ENCODE peak calls at places on chromosomes 11 and 22, in seven cellular contexts. O is HEK293T; V is NCI-H2029; W is adipocyte; Y is activated naive CD8-positive, alpha-beta T cell treated with anti-CD3 and anti-CD28 coated beads, Interleukin-2, amount 50 U/mL, for 24 hours; E is breast epithelium; L is NCI-H1436. F is an unnamed sample.

GRCh38 chr22:39556970-39557811 is 13.4 kb upstream of the CACNA1I start:
- DNase-seq in O (peak; percentile 66), V (no peak), W (peak; percentile 33), Y (peak; percentile 45), E (no peak), L (no peak), F (no peak)

GRCh38 chr11:134725939-134726639 is 314.0 kb upstream of the B3GAT1 start:
- DNase-seq in O (peak; percentile 54), V (no peak), W (no peak), Y (no peak), E (no peak), L (no peak), F (no peak)

GRCh38 chr11:119624102-119624615 is 104.8 kb downstream of the NECTIN1 start:
- DNase-seq in O (peak; percentile 77), V (no peak), W (no peak), Y (peak; percentile 2), E (no peak), L (no peak), F (no peak)

GRCh38 chr11:94938399-94939055 is 34.8 kb downstream of the CWC15 start:
- DNase-seq in O (peak; percentile 19), V (peak; percentile 20), W (peak; percentile 90), Y (no peak), E (peak; percentile 32), L (no peak), F (peak; percentile 97)

GRCh38 chr11:47688986-47689385 is 26.2 kb downstream of the AGBL2 start:
- DNase-seq in O (no peak), V (no peak), W (no peak), Y (no peak), E (no peak), L (no peak), F (no peak)

GRCh38 chr11:62593434-62594044 is 2.2 kb upstream of the TUT1 start:
- DNase-seq in O (peak; percentile 63), V (peak; percentile 52), W (peak; percentile 76), Y (peak; percentile 81), E (peak; percentile 73), L (peak; percentile 63), F (peak; percentile 74)

GRCh38 chr22:40560551-40560950 is 76.0 kb downstream of the MRTFA start:
- DNase-seq in O (peak; percentile 18), V (no peak), W (peak; percentile 34), Y (no peak), E (no peak), L (no peak), F (no peak)

GRCh38 chr11:85423331-85423730 is 203.8 kb downstream of the DLG2 start:
- DNase-seq in O (no peak), V (no peak), W (no peak), Y (no peak), E (no peak), L (no peak), F (no peak)

GRCh38 chr11:67040147-67040546 is 16.5 kb upstream of the RHOD start:
- DNase-seq in O (no peak), V (no peak), W (no peak), Y (no peak), E (no peak), L (no peak), F (no peak)

GRCh38 chr11:108636222-108636621 is 28.6 kb upstream of the DDX10 start:
- DNase-seq in O (no peak), V (no peak), W (no peak), Y (no peak), E (no peak), L (no peak), F (no peak)

GRCh38 chr11:119942583-119943338 is 195.2 kb downstream of the TRIM29 start:
- DNase-seq in O (no peak), V (no peak), W (no peak), Y (no peak), E (no peak), L (no peak), F (peak; percentile 3)

GRCh38 chr11:9529333-9529648 is 44.2 kb upstream of the WEE1 start:
- DNase-seq in O (peak; percentile 68), V (no peak), W (no peak), Y (no peak), E (no peak), L (no peak), F (no peak)

GRCh38 chr22:25514436-25514835 is 50.0 kb upstream of the GRK3 start:
- DNase-seq in O (no peak), V (no peak), W (no peak), Y (no peak), E (no peak), L (no peak), F (no peak)

GRCh38 chr22:19638282-19639015 is 75.9 kb upstream of the SEPTIN5 start:
- DNase-seq in O (no peak), V (no peak), W (no peak), Y (no peak), E (no peak), L (no peak), F (no peak)

GRCh38 chr22:48605125-48605524 is 1222.5 kb downstream of the BRD1 start:
- DNase-seq in O (no peak), V (no peak), W (no peak), Y (no peak), E (no peak), L (no peak), F (no peak)

GRCh38 chr11:10348650-10349280 is 43.9 kb downstream of the ADM start:
- DNase-seq in O (no peak), V (no peak), W (peak; percentile 53), Y (no peak), E (no peak), L (no peak), F (peak; percentile 71)

GRCh38 chr11:118979434-118979833 is 7.9 kb downstream of the FOXR1 start:
- DNase-seq in O (peak; percentile 55), V (no peak), W (no peak), Y (no peak), E (no peak), L (peak; percentile 9), F (no peak)

GRCh38 chr22:43179151-43179910 is 7.6 kb downstream of the TTLL12 start:
- DNase-seq in O (no peak), V (no peak), W (no peak), Y (no peak), E (no peak), L (no peak), F (no peak)

GRCh38 chr22:17430298-17430900 is 61.1 kb downstream of the CECR2 start:
- DNase-seq in O (no peak), V (no peak), W (no peak), Y (no peak), E (no peak), L (no peak), F (no peak)

GRCh38 chr11:46520971-46521745 is 72.7 kb downstream of the AMBRA1 start:
- DNase-seq in O (no peak), V (no peak), W (peak; percentile 57), Y (no peak), E (no peak), L (no peak), F (peak; percentile 40)

GRCh38 chr11:76613901-76614300 is 56.6 kb downstream of the LRRC32 start:
- DNase-seq in O (no peak), V (no peak), W (no peak), Y (no peak), E (no peak), L (no peak), F (no peak)

GRCh38 chr11:47152953-47153950 is 23.4 kb downstream of the ARFGAP2 start:
- DNase-seq in O (peak; percentile 82), V (peak; percentile 74), W (peak; percentile 89), Y (peak; percentile 68), E (peak; percentile 67), L (peak; percentile 66), F (peak; percentile 85)

GRCh38 chr11:72786305-72787261 is 7.3 kb downstream of the STARD10 start:
- DNase-seq in O (no peak), V (peak; percentile 94), W (no peak), Y (no peak), E (peak; percentile 40), L (peak; percentile 28), F (no peak)

GRCh38 chr11:13440100-13440855 is 22.7 kb downstream of the BTBD10 start:
- DNase-seq in O (peak; percentile 43), V (peak; percentile 24), W (peak; percentile 96), Y (no peak), E (no peak), L (peak; percentile 36), F (peak; percentile 93)

GRCh38 chr11:131408011-131408640 is 37.7 kb downstream of the NTM start:
- DNase-seq in O (peak; percentile 31), V (no peak), W (peak; percentile 15), Y (no peak), E (no peak), L (no peak), F (no peak)

GRCh38 chr11:126484266-126484665 is 128.8 kb downstream of the ST3GAL4 start:
- DNase-seq in O (no peak), V (no peak), W (peak; percentile 78), Y (no peak), E (no peak), L (no peak), F (peak; percentile 45)

F was measured in fibroblast of gingiva.